ENCODE peak calls at places on chromosomes 16 and 17, in eight cellular contexts. O, R, G, M, F, H, N and J are unnamed samples. For H3K4me1, the result is how much of the 10 kb centered on the place peaks cover.

GRCh38 chr17:1481736-1482135 is 10.8 kb downstream of the MYO1C start:
- DNase-seq in O (no peak), R (no peak), G (no peak), M (no peak), F (no peak), H (no peak), N (no peak), J (no peak)

GRCh38 chr17:66313995-66314659 is 11.7 kb downstream of the PRKCA start:
- DNase-seq in O (no peak), R (no peak), G (no peak), M (no peak), F (no peak), H (no peak), N (no peak), J (no peak)

GRCh38 chr17:28999216-28999615 is 6.6 kb downstream of the SEZ6 start:
- DNase-seq in O (no peak), R (no peak), G (no peak), M (no peak), F (no peak), H (no peak), N (no peak), J (no peak)

GRCh38 chr17:6191405-6192095 is 121.4 kb downstream of the WSCD1 start:
- DNase-seq in O (no peak), R (no peak), G (no peak), M (no peak), F (no peak), H (no peak), N (no peak), J (no peak)

GRCh38 chr17:29124135-29124930 is 55.9 kb downstream of the MYO18A start:
- DNase-seq in O (peak), R (peak), G (peak), M (peak), F (no peak), H (peak), N (peak), J (peak)

GRCh38 chr17:63932008-63932561 is at the start of gene CD79B:
- DNase-seq in O (no peak), R (peak), G (no peak), M (no peak), F (no peak), H (no peak), N (no peak), J (no peak)

GRCh38 chr16:15807603-15808009 is 49.2 kb downstream of the MYH11 start:
- DNase-seq in O (peak), R (no peak), G (peak), M (no peak), F (no peak), H (peak), N (peak), J (peak)

GRCh38 chr17:36921131-36921851 is 16.0 kb upstream of the LHX1 start:
- DNase-seq in O (peak), R (no peak), G (peak), M (peak), F (no peak), H (peak), N (peak), J (no peak)

GRCh38 chr17:72609501-72609900 is 483.0 kb downstream of the SLC39A11 start:
- DNase-seq in O (peak), R (no peak), G (no peak), M (no peak), F (no peak), H (no peak), N (peak), J (peak)

GRCh38 chr16:3720418-3720817 is 3.1 kb upstream of the TRAP1 start:
- DNase-seq in O (no peak), R (no peak), G (no peak), M (no peak), F (no peak), H (no peak), N (no peak), J (no peak)

GRCh38 chr16:60558936-60559335 is 1477.3 kb downstream of the CDH8 start:
- DNase-seq in O (no peak), R (no peak), G (no peak), M (no peak), F (no peak), H (no peak), N (no peak), J (no peak)

GRCh38 chr17:77388384-77389306 is 247.9 kb downstream of the SEC14L1 start:
- DNase-seq in O (no peak), R (no peak), G (no peak), M (no peak), F (peak), H (no peak), N (peak), J (no peak)

GRCh38 chr17:77385750-77386501 is 245.2 kb downstream of the SEC14L1 start:
- DNase-seq in O (no peak), R (no peak), G (peak), M (no peak), F (peak), H (no peak), N (no peak), J (peak)

GRCh38 chr17:77386502-77387192 is 245.9 kb downstream of the SEC14L1 start:
- DNase-seq in O (no peak), R (no peak), G (no peak), M (no peak), F (no peak), H (no peak), N (no peak), J (no peak)

GRCh38 chr17:77390870-77391269 is 250.1 kb downstream of the SEC14L1 start:
- DNase-seq in O (no peak), R (no peak), G (no peak), M (no peak), F (no peak), H (no peak), N (peak), J (no peak)

DNA sequence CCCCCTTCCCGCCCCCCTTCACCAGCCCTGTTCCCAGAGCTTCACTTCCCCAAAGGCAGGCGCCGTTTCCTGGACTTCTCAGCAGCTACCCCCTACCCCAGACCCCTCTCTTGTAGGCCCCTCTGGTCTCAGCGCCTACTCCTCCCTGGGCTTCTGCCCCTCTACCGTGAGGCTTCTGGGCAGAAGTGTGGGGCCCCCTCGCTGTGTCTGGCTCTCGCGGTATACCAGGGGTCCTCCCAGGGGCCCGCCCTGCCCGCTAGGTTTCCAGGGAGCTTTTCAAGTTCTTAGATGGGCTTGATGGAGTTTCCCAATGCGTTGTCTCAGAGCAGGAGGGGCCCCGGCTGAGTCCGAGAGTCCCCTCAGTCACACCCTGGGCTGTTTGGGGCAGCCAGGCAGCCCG is 247.1 kb downstream of the SEC14L1 start:
- DNase-seq in O (no peak), R (no peak), G (no peak), M (no peak), F (no peak), H (no peak), N (no peak), J (no peak)
- H3K4me1 ChIP-seq in O (half or more), R (half or more), G (half or more), M (under half), F (half or more), H (under half), N (half or more), J (half or more)

GRCh38 chr16:11676799-11677198 is 8.5 kb downstream of the SNN start:
- DNase-seq in O (no peak), R (no peak), G (no peak), M (no peak), F (no peak), H (no peak), N (no peak), J (no peak)
- H3K4me1 ChIP-seq in O (under half), R (under half), G (under half), M (under half), F (under half), H (under half), N (under half), J (under half)

GRCh38 chr17:4534928-4535666 is 20.1 kb downstream of the MYBBP1A start:
- DNase-seq in O (no peak), R (no peak), G (no peak), M (no peak), F (peak), H (no peak), N (no peak), J (no peak)
- H3K4me1 ChIP-seq in O (under half), R (under half), G (under half), M (under half), F (under half), H (under half), N (under half), J (under half)

GRCh38 chr17:46159686-46160085 is 33.5 kb downstream of the KANSL1 start:
- DNase-seq in O (peak), R (no peak), G (peak), M (no peak), F (no peak), H (no peak), N (peak), J (peak)
- H3K4me1 ChIP-seq in O (under half), R (half or more), G (under half), M (under half), F (under half), H (under half), N (under half), J (half or more)